ENCODE peak calls at places on chromosomes 16 and 17, in five cellular contexts. E, P, F, M and I are unnamed samples.

GRCh38 chr16:75152635-75153034 is 4.3 kb downstream of the ZFP1 start:
- DNase-seq in E (no peak), P (no peak), F (no peak), M (no peak), I (no peak)

GRCh38 chr17:48013876-48014602 is 23.6 kb downstream of the COPZ2 start:
- DNase-seq in E (no peak), P (no peak), F (no peak), M (no peak), I (no peak)

GRCh38 chr17:8031950-8032349 is 6.9 kb upstream of the ALOX15B start:
- DNase-seq in E (no peak), P (no peak), F (no peak), M (no peak), I (no peak)

GRCh38 chr17:59361386-59361785 is 29.9 kb downstream of the YPEL2 start:
- DNase-seq in E (no peak), P (no peak), F (no peak), M (peak), I (no peak)

GRCh38 chr17:41177727-41178271 is at the start of gene KRTAP4-2:
- DNase-seq in E (no peak), P (no peak), F (no peak), M (no peak), I (no peak)

GRCh38 chr16:88472042-88472441 is 19.0 kb downstream of the ZFPM1 start:
- DNase-seq in E (no peak), P (no peak), F (no peak), M (no peak), I (no peak)

GRCh38 chr16:17475104-17475503 is 4.3 kb upstream of the XYLT1 start:
- DNase-seq in E (no peak), P (no peak), F (no peak), M (no peak), I (no peak)

GRCh38 chr16:27972500-27972899 is 91.0 kb downstream of the GSG1L start:
- DNase-seq in E (no peak), P (no peak), F (no peak), M (peak), I (peak)

GRCh38 chr16:86619263-86619935 is 41.0 kb downstream of the FOXL1 start:
- DNase-seq in E (no peak), P (no peak), F (no peak), M (peak), I (no peak)

GRCh38 chr17:37392024-37392590 is 14.5 kb downstream of the ACACA start:
- DNase-seq in E (no peak), P (no peak), F (no peak), M (peak), I (no peak)

GRCh38 chr17:61687769-61688168 is 96.8 kb upstream of the NACA2 start:
- DNase-seq in E (no peak), P (no peak), F (no peak), M (no peak), I (no peak)

GRCh38 chr16:57305159-57305811 is 20.8 kb upstream of the PLLP start:
- DNase-seq in E (no peak), P (peak), F (no peak), M (no peak), I (no peak)

GRCh38 chr16:24906199-24906808 is 60.5 kb downstream of the SLC5A11 start:
- DNase-seq in E (no peak), P (no peak), F (no peak), M (peak), I (no peak)

GRCh38 chr17:58755577-58756245 is at the start of gene PPM1E:
- DNase-seq in E (peak), P (peak), F (peak), M (peak), I (peak)

GRCh38 chr16:86283944-86284343 is 226.4 kb upstream of the FOXF1 start:
- DNase-seq in E (no peak), P (no peak), F (no peak), M (no peak), I (no peak)

GRCh38 chr17:42704495-42705494 is 22.5 kb downstream of the CNTNAP1 start:
- DNase-seq in E (no peak), P (no peak), F (no peak), M (no peak), I (no peak)

GRCh38 chr17:64788286-64789060 is 126.4 kb upstream of the SMURF2 start:
- DNase-seq in E (no peak), P (no peak), F (no peak), M (no peak), I (no peak)

GRCh38 chr16:66619534-66620418 is 15.3 kb downstream of the CMTM3 start:
- DNase-seq in E (no peak), P (no peak), F (no peak), M (peak), I (no peak)

GRCh38 chr17:81429353-81429774 is 34.1 kb downstream of the BAHCC1 start:
- DNase-seq in E (no peak), P (peak), F (no peak), M (peak), I (no peak)

GRCh38 chr17:58215685-58216084 is 3.4 kb downstream of the MKS1 start:
- DNase-seq in E (no peak), P (no peak), F (no peak), M (no peak), I (no peak)

GRCh38 chr16:2745961-2746360 is 6.5 kb upstream of the SRRM2 start:
- DNase-seq in E (no peak), P (no peak), F (no peak), M (no peak), I (no peak)

GRCh38 chr17:66715076-66715675 is 119.7 kb upstream of the CACNG5 start:
- DNase-seq in E (no peak), P (no peak), F (no peak), M (no peak), I (no peak)

GRCh38 chr16:4694664-4695451 is 1.5 kb downstream of the NUDT16L1 start:
- DNase-seq in E (no peak), P (peak), F (no peak), M (peak), I (no peak)

GRCh38 chr16:13909872-13910303 is 10.1 kb upstream of the ERCC4 start:
- DNase-seq in E (no peak), P (peak), F (no peak), M (peak), I (no peak)

GRCh38 chr17:72474243-72474642 is 353.4 kb downstream of the SOX9 start:
- DNase-seq in E (no peak), P (no peak), F (no peak), M (no peak), I (no peak)

GRCh38 chr17:58421711-58422110 is 4.4 kb upstream of the RNF43 start:
- DNase-seq in E (no peak), P (no peak), F (no peak), M (no peak), I (no peak)

GRCh38 chr16:67163903-67164558 is 514 bp upstream of the HSF4 start:
- DNase-seq in E (no peak), P (peak), F (no peak), M (no peak), I (no peak)

GRCh38 chr16:83862661-83863060 is 36.3 kb upstream of the MLYCD start:
- DNase-seq in E (no peak), P (no peak), F (no peak), M (no peak), I (no peak)

GRCh38 chr17:20302191-20302917 is 165.0 kb downstream of the LGALS9B start:
- DNase-seq in E (no peak), P (no peak), F (no peak), M (peak), I (no peak)

GRCh38 chr16:4370570-4371480 is 823 bp upstream of the VASN start:
- DNase-seq in E (no peak), P (no peak), F (no peak), M (peak), I (no peak)

GRCh38 chr17:7325031-7325528 is 4.1 kb downstream of the NEURL4 start:
- DNase-seq in E (no peak), P (no peak), F (no peak), M (no peak), I (no peak)

GRCh38 chr16:50272111-50272571 is 5.8 kb downstream of the ADCY7 start:
- DNase-seq in E (no peak), P (no peak), F (no peak), M (no peak), I (no peak)